ENCODE peak calls at places on chromosomes 16 and 17, in nine cellular contexts. P, D, B, X, N, E, U, C and R are unnamed samples.
A peak's percentile ranks its signal among the peaks of the same experiment; 100 is the strongest.

GRCh38 chr17:71184716-71185115 is 936.1 kb upstream of the SOX9 start:
- DNase-seq in X (no peak), U (no peak), E (no peak), P (no peak), B (no peak), C (no peak), N (no peak), D (no peak), R (peak; percentile 42)

GRCh38 chr17:65514082-65514481 is 47.4 kb downstream of the AXIN2 start:
- DNase-seq in U (no peak), P (no peak), X (no peak), N (no peak), D (no peak), E (no peak), B (peak; percentile 66), C (peak; percentile 43), R (peak; percentile 93)

GRCh38 chr17:18377437-18378204 is at the start of gene EVPLL:
- DNase-seq in D (no peak), E (no peak), P (no peak), N (peak; percentile 43), B (no peak), X (peak; percentile 92), C (no peak), U (peak; percentile 60), R (no peak)

GRCh38 chr17:67471118-67471517 is 94.0 kb downstream of the PITPNC1 start:
- DNase-seq in P (no peak), U (no peak), B (no peak), C (no peak), E (no peak), N (no peak), D (no peak), X (no peak), R (no peak)

GRCh38 chr16:68272501-68273209 is 8.3 kb downstream of the SLC7A6 start:
- DNase-seq in E (peak; percentile 51), D (no peak), P (no peak), B (no peak), X (no peak), C (no peak), N (no peak), U (no peak), R (no peak)

GRCh38 chr16:79885320-79885719 is 284.8 kb upstream of the MAF start:
- DNase-seq in E (no peak), B (no peak), C (no peak), D (no peak), X (no peak), N (no peak), U (no peak), P (no peak), R (no peak)

GRCh38 chr17:37643118-37643766 is at the start of gene DDX52:
- DNase-seq in D (peak; percentile 65), X (peak; percentile 98), U (peak; percentile 97), B (peak; percentile 86), P (peak; percentile 95), E (peak; percentile 84), C (peak; percentile 70), N (peak; percentile 97), R (peak; percentile 92)

GRCh38 chr17:42182927-42183734 is 2.1 kb downstream of the HCRT start:
- DNase-seq in B (peak; percentile 28), N (peak; percentile 58), X (no peak), D (no peak), C (no peak), P (no peak), U (no peak), E (no peak), R (no peak)

GRCh38 chr16:88856122-88856827 is 472 bp downstream of the GALNS start:
- DNase-seq in U (peak; percentile 73), B (no peak), P (peak; percentile 60), N (no peak), D (no peak), X (peak; percentile 89), E (peak; percentile 10), C (no peak), R (no peak)

GRCh38 chr16:81632392-81633146 is 146.5 kb upstream of the PLCG2 start:
- DNase-seq in X (no peak), D (no peak), N (peak; percentile 60), C (peak; percentile 60), P (no peak), E (peak; percentile 80), B (no peak), U (no peak), R (peak; percentile 36)

GRCh38 chr17:75861927-75862317 is 6.8 kb upstream of the WBP2 start:
- DNase-seq in B (no peak), U (no peak), N (no peak), E (no peak), D (no peak), C (no peak), X (no peak), P (no peak), R (no peak)

GRCh38 chr16:25575363-25575762 is 116.4 kb upstream of the HS3ST4 start:
- DNase-seq in E (no peak), P (peak; percentile 89), B (no peak), N (no peak), C (no peak), U (no peak), X (no peak), D (no peak), R (no peak)

GRCh38 chr16:1533443-1533951 is at the start of gene TMEM204:
- DNase-seq in D (no peak), P (no peak), U (peak; percentile 91), X (peak; percentile 94), E (no peak), N (no peak), C (no peak), B (peak; percentile 87), R (peak; percentile 53)
- H3K4me3 ChIP-seq in D (peak within 1 kb of the TSS; percentile 36), P (no peak within 1 kb of the TSS), U (peak within 1 kb of the TSS; percentile 72), X (peak within 1 kb of the TSS; percentile 50), E (peak within 1 kb of the TSS; percentile 77), N (no peak within 1 kb of the TSS), C (no peak within 1 kb of the TSS), B (peak within 1 kb of the TSS; percentile 53), R (peak within 1 kb of the TSS; percentile 31)

GRCh38 chr17:77322534-77323412 is 182.0 kb downstream of the SEC14L1 start:
- DNase-seq in X (peak; percentile 96), D (no peak), C (peak; percentile 99), B (peak; percentile 99), N (peak; percentile 93), P (peak; percentile 23), E (no peak), U (peak; percentile 92), R (peak; percentile 100)

GRCh38 chr17:77322284-77322533 is 181.4 kb downstream of the SEC14L1 start:
- DNase-seq in P (no peak), D (no peak), C (no peak), E (no peak), B (no peak), N (no peak), U (no peak), X (no peak), R (no peak)

GRCh38 chr17:77325537-77325825 is 184.7 kb downstream of the SEC14L1 start:
- DNase-seq in C (no peak), U (no peak), B (no peak), D (no peak), N (no peak), X (no peak), P (no peak), E (no peak), R (no peak)

GRCh38 chr17:77324227-77324626 is 183.5 kb downstream of the SEC14L1 start:
- DNase-seq in E (no peak), B (no peak), C (no peak), U (no peak), P (no peak), X (peak; percentile 83), N (no peak), D (no peak), R (no peak)

GRCh38 chr17:77323413-77324171 is 182.8 kb downstream of the SEC14L1 start:
- DNase-seq in C (no peak), N (peak; percentile 77), X (peak; percentile 91), D (no peak), U (peak; percentile 73), P (no peak), B (peak; percentile 57), E (no peak), R (peak; percentile 68)
- H3K4me3 ChIP-seq in C (no peak overlapping the region), N (peak overlapping the region; percentile 37), X (no peak overlapping the region), D (peak overlapping the region; percentile 85), U (peak overlapping the region; percentile 66), P (no peak overlapping the region), B (peak overlapping the region; percentile 79), E (no peak overlapping the region), R (peak overlapping the region; percentile 63)

GRCh38 chr17:63150466-63150865 is 184.4 kb downstream of the TANC2 start:
- DNase-seq in U (no peak), D (no peak), X (no peak), N (no peak), E (no peak), B (no peak), C (no peak), P (no peak), R (no peak)
- H3K4me3 ChIP-seq in U (no peak overlapping the region), D (no peak overlapping the region), X (no peak overlapping the region), N (no peak overlapping the region), E (no peak overlapping the region), B (no peak overlapping the region), C (no peak overlapping the region), P (peak overlapping the region; percentile 23), R (no peak overlapping the region)

DNA sequence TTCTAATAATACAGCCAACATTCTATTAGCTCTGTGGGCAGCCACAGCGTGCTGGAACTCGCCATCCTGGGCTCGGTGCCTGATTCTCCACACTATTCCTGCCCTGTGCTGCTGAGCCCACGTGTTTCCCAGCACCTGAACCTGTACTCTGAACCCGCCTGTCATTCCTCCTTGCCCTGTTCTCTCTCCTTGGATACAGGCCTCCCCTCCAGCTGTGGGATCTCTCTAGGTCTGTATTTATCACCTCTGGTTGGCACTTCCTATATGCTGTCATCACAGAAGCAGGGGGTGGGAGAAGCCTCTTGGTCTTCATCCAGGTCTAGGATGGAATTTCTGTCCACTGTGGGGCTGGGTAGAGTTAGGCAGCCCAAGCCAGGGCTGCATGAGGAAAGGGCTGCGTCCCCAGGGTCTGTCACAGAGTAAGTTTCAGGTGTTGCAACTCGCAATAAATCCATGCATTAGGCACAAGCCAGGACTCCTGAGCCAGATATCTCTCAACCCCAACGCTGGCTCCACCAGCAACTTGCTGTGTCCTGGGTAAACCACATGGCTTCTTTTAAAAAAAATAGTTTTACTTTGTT is 56.0 kb downstream of the ABAT start:
- DNase-seq in X (no peak), C (no peak), E (no peak), P (no peak), B (no peak), U (no peak), N (no peak), D (no peak), R (no peak)
- H3K4me3 ChIP-seq in X (no peak overlapping the region), C (no peak overlapping the region), E (no peak overlapping the region), P (no peak overlapping the region), B (no peak overlapping the region), U (no peak overlapping the region), N (no peak overlapping the region), D (no peak overlapping the region), R (no peak overlapping the region)